ENCODE peak calls at places on chromosomes 6 and 20, in nine cellular contexts. K is IMR-90; E is nucleus accumbens; Y is glomerular endothelial cell; V is heart right ventricle; X is naive thymus-derived CD4-positive, alpha-beta T cell; C is NCI-H2081; T is stimulated activated CD4-positive, alpha-beta T cell treated with anti-CD3 and anti-CD28 coated beads, Interleukin-4, amount 100 ng/mL, for 48 hours; O is NCI-H1436. S is an unnamed sample.

GRCh38 chr6:135234492-135234780 is 53.3 kb downstream of the MYB start:
- DNase-seq in K (no peak), E (no peak), Y (no peak), V (no peak), X (no peak), C (no peak), T (no peak), O (no peak), S (no peak)

GRCh38 chr20:13458860-13459451 is 179.8 kb downstream of the TASP1 start:
- DNase-seq in K (peak), E (no peak), Y (peak), V (no peak), X (no peak), C (peak), T (peak), O (peak), S (no peak)

GRCh38 chr6:109791301-109791700 is 100.2 kb downstream of the FIG4 start:
- DNase-seq in K (peak), E (peak), Y (no peak), V (no peak), X (no peak), C (no peak), T (no peak), O (no peak), S (no peak)

GRCh38 chr6:169824021-169824420 is 72.6 kb downstream of the ERMARD start:
- DNase-seq in K (no peak), E (no peak), Y (no peak), V (no peak), X (no peak), C (peak), T (no peak), O (no peak), S (no peak)

GRCh38 chr6:17179246-17180073 is 77.6 kb downstream of the STMND1 start:
- DNase-seq in K (peak), E (no peak), Y (no peak), V (no peak), X (no peak), C (no peak), T (no peak), O (no peak), S (no peak)

GRCh38 chr6:165678904-165679303 is 15.9 kb upstream of the PDE10A start:
- DNase-seq in K (no peak), E (no peak), Y (no peak), V (no peak), X (no peak), C (no peak), T (no peak), O (no peak), S (no peak)

GRCh38 chr6:127069659-127070279 is 48.7 kb upstream of the RSPO3 start:
- DNase-seq in K (peak), E (no peak), Y (peak), V (no peak), X (no peak), C (peak), T (no peak), O (no peak), S (no peak)

GRCh38 chr6:125791151-125791819 is 525 bp downstream of the NCOA7 start:
- DNase-seq in K (peak), E (peak), Y (no peak), V (peak), X (peak), C (peak), T (no peak), O (peak), S (no peak)

GRCh38 chr6:2807342-2808090 is 34.1 kb downstream of the SERPINB1 start:
- DNase-seq in K (peak), E (peak), Y (no peak), V (no peak), X (no peak), C (no peak), T (no peak), O (no peak), S (no peak)

GRCh38 chr6:7532232-7532631 is 9.2 kb upstream of the DSP start:
- DNase-seq in K (no peak), E (no peak), Y (no peak), V (no peak), X (no peak), C (no peak), T (no peak), O (no peak), S (no peak)

GRCh38 chr20:23141450-23142161 is 55.5 kb upstream of the CD93 start:
- DNase-seq in K (no peak), E (no peak), Y (no peak), V (no peak), X (no peak), C (no peak), T (no peak), O (no peak), S (no peak)

GRCh38 chr20:24617757-24618450 is 148.5 kb downstream of the SYNDIG1 start:
- DNase-seq in K (no peak), E (no peak), Y (no peak), V (no peak), X (no peak), C (no peak), T (no peak), O (no peak), S (no peak)

GRCh38 chr6:73515204-73516101 is 5.4 kb downstream of the EEF1A1 start:
- DNase-seq in K (peak), E (peak), Y (no peak), V (peak), X (no peak), C (peak), T (no peak), O (peak), S (no peak)

GRCh38 chr6:169424821-169425240 is 171.2 kb upstream of the THBS2 start:
- DNase-seq in K (peak), E (no peak), Y (no peak), V (no peak), X (no peak), C (no peak), T (no peak), O (peak), S (peak)

GRCh38 chr20:1286267-1287036 is 20.4 kb downstream of the SNPH start:
- DNase-seq in K (no peak), E (no peak), Y (no peak), V (no peak), X (no peak), C (no peak), T (no peak), O (no peak), S (no peak)

GRCh38 chr6:62043079-62043478 is 242.9 kb downstream of the KHDRBS2 start:
- DNase-seq in K (no peak), E (no peak), Y (no peak), V (no peak), X (no peak), C (no peak), T (no peak), O (no peak), S (no peak)

GRCh38 chr20:969868-970267 is 32.2 kb downstream of the RSPO4 start:
- DNase-seq in K (no peak), E (no peak), Y (no peak), V (no peak), X (no peak), C (no peak), T (no peak), O (no peak), S (no peak)

GRCh38 chr6:132669690-132670291 is 10.8 kb upstream of the TAAR1 start:
- DNase-seq in K (peak), E (no peak), Y (no peak), V (no peak), X (no peak), C (peak), T (no peak), O (peak), S (no peak)

GRCh38 chr20:58048096-58048702 is 180.3 kb downstream of the ANKRD60 start:
- DNase-seq in K (peak), E (no peak), Y (peak), V (peak), X (no peak), C (no peak), T (no peak), O (no peak), S (no peak)

GRCh38 chr6:95693108-95693507 is 115.8 kb downstream of the MANEA start:
- DNase-seq in K (no peak), E (no peak), Y (no peak), V (no peak), X (no peak), C (no peak), T (no peak), O (no peak), S (no peak)

GRCh38 chr6:170221052-170221752 is 69.7 kb downstream of the DLL1 start:
- DNase-seq in K (no peak), E (no peak), Y (no peak), V (no peak), X (peak), C (no peak), T (no peak), O (no peak), S (no peak)

GRCh38 chr20:62020935-62021701 is 44.6 kb downstream of the TAF4 start:
- DNase-seq in K (peak), E (peak), Y (no peak), V (peak), X (no peak), C (no peak), T (no peak), O (no peak), S (peak)

GRCh38 chr20:32811886-32812285 is 7.9 kb upstream of the MAPRE1 start:
- DNase-seq in K (no peak), E (no peak), Y (no peak), V (no peak), X (no peak), C (no peak), T (no peak), O (no peak), S (no peak)

GRCh38 chr6:166494757-166495486 is 91.6 kb downstream of the RAMACL start:
- DNase-seq in K (no peak), E (peak), Y (no peak), V (no peak), X (peak), C (no peak), T (peak), O (no peak), S (peak)

GRCh38 chr6:348860-349396 is 42.6 kb upstream of the IRF4 start:
- DNase-seq in K (no peak), E (no peak), Y (no peak), V (no peak), X (no peak), C (no peak), T (no peak), O (no peak), S (peak)

GRCh38 chr6:31114540-31114876 is at the start of gene PSORS1C1:
- DNase-seq in K (peak), E (peak), Y (peak), V (peak), X (no peak), C (no peak), T (no peak), O (no peak), S (peak)

GRCh38 chr6:156280131-156280530 is 497.0 kb upstream of the ARID1B start:
- DNase-seq in K (no peak), E (no peak), Y (no peak), V (no peak), X (no peak), C (peak), T (no peak), O (peak), S (no peak)

GRCh38 chr20:48738399-48739304 is 89.1 kb downstream of the PREX1 start:
- DNase-seq in K (no peak), E (no peak), Y (no peak), V (no peak), X (peak), C (no peak), T (peak), O (no peak), S (peak)

GRCh38 chr6:143529095-143529494 is 17.6 kb upstream of the FUCA2 start:
- DNase-seq in K (no peak), E (no peak), Y (no peak), V (no peak), X (no peak), C (no peak), T (no peak), O (no peak), S (no peak)

GRCh38 chr6:158766621-158767435 is 52.3 kb downstream of the EZR start:
- DNase-seq in K (no peak), E (no peak), Y (no peak), V (no peak), X (no peak), C (no peak), T (no peak), O (no peak), S (no peak)